ENCODE peak calls at places on chromosomes 12 and 14, in six cellular contexts. G is kidney, T is brain microvascular endothelial cell, O is fibroblast of mammary gland, D is AG10803, E is thoracic aorta. K is an unnamed sample.

GRCh38 chr14:101501858-101502615 is 59.3 kb upstream of the DIO3 start:
- DNase-seq in D (no peak), E (no peak), G (peak), O (no peak), T (no peak), K (no peak)

GRCh38 chr12:10182662-10183061 is 3.8 kb downstream of the TMEM52B start:
- DNase-seq in G (no peak), O (peak), E (no peak), D (peak), T (peak), K (peak)

GRCh38 chr12:77124767-77125166 is 59.4 kb upstream of the E2F7 start:
- DNase-seq in G (no peak), T (peak), E (no peak), O (peak), D (peak), K (no peak)

GRCh38 chr12:109130755-109131521 is 14.6 kb downstream of the ACACB start:
- DNase-seq in G (no peak), D (no peak), E (no peak), O (no peak), T (no peak), K (no peak)

GRCh38 chr14:24196071-24197061 is 1.1 kb upstream of the TM9SF1 start:
- DNase-seq in E (no peak), D (peak), T (no peak), O (peak), G (peak), K (no peak)

GRCh38 chr14:39474416-39474911 is 42.2 kb upstream of the FBXO33 start:
- DNase-seq in T (no peak), E (no peak), G (no peak), D (no peak), O (no peak), K (no peak)

GRCh38 chr12:66335746-66336145 is 33.5 kb downstream of the HELB start:
- DNase-seq in T (no peak), O (no peak), E (no peak), D (no peak), G (no peak), K (no peak)

GRCh38 chr14:47790477-47790876 is 115.1 kb upstream of the MDGA2 start:
- DNase-seq in E (no peak), O (no peak), G (no peak), T (no peak), D (no peak), K (no peak)

GRCh38 chr12:34395056-34396005 is 373.0 kb downstream of the ALG10 start:
- DNase-seq in T (no peak), G (peak), E (no peak), D (no peak), O (no peak), K (no peak)

GRCh38 chr14:63659726-63660125 is 18.1 kb upstream of the WDR89 start:
- DNase-seq in E (no peak), T (no peak), O (no peak), G (no peak), D (no peak), K (no peak)

GRCh38 chr14:105419305-105420091 is at the start of gene MTA1:
- DNase-seq in E (no peak), T (no peak), G (peak), O (no peak), D (peak), K (no peak)

GRCh38 chr12:106291342-106291741 is 11.2 kb upstream of the TCP11L2 start:
- DNase-seq in O (no peak), G (no peak), E (no peak), D (no peak), T (no peak), K (no peak)

GRCh38 chr12:12356467-12356885 is 402 bp upstream of the BORCS5 start:
- DNase-seq in T (no peak), E (no peak), D (no peak), G (no peak), O (no peak), K (no peak)

GRCh38 chr12:40853221-40853620 is 161.0 kb downstream of the CNTN1 start:
- DNase-seq in T (no peak), E (no peak), G (no peak), O (no peak), D (no peak), K (no peak)

GRCh38 chr12:22268973-22269372 is 65.5 kb downstream of the ST8SIA1 start:
- DNase-seq in E (no peak), G (no peak), D (peak), O (no peak), T (no peak), K (no peak)

GRCh38 chr14:95125951-95126350 is 31.4 kb downstream of the DICER1 start:
- DNase-seq in T (no peak), G (no peak), E (no peak), D (no peak), O (no peak), K (no peak)

GRCh38 chr12:68910128-68910527 is 22.8 kb downstream of the CPM start:
- DNase-seq in T (no peak), D (no peak), E (no peak), O (peak), G (no peak), K (no peak)

GRCh38 chr12:105580841-105581352 is 250.4 kb downstream of the C12orf75 start:
- DNase-seq in O (no peak), D (no peak), E (no peak), T (no peak), G (no peak), K (no peak)

GRCh38 chr14:30108975-30109700 is 181.5 kb upstream of the PRKD1 start:
- DNase-seq in G (no peak), D (peak), T (no peak), O (peak), E (no peak), K (no peak)

GRCh38 chr14:52124791-52125661 is 56.2 kb upstream of the NID2 start:
- DNase-seq in O (peak), G (no peak), E (no peak), D (peak), T (peak), K (peak)

GRCh38 chr12:69467400-69467799 is 2.8 kb upstream of the FRS2 start:
- DNase-seq in T (no peak), G (no peak), D (no peak), O (no peak), E (no peak), K (no peak)

GRCh38 chr12:118342115-118342514 is 30.6 kb downstream of the TAOK3 start:
- DNase-seq in O (no peak), G (no peak), E (no peak), T (no peak), D (no peak), K (no peak)

GRCh38 chr12:79688376-79689040 is 2.3 kb downstream of the PAWR start:
- DNase-seq in E (no peak), T (no peak), D (peak), O (peak), G (no peak), K (no peak)

GRCh38 chr12:58608711-58609110 is 311.6 kb downstream of the LRIG3 start:
- DNase-seq in O (no peak), E (no peak), G (no peak), T (no peak), D (peak), K (no peak)

GRCh38 chr12:126926023-126926600 is 1340.9 kb upstream of the TMEM132C start:
- DNase-seq in D (no peak), E (no peak), O (no peak), T (no peak), G (no peak), K (no peak)
- TF ChIP-seq CTCF in D (no peak), E (no peak), O (no peak), T (no peak), G (no peak), K (no peak)

DNA sequence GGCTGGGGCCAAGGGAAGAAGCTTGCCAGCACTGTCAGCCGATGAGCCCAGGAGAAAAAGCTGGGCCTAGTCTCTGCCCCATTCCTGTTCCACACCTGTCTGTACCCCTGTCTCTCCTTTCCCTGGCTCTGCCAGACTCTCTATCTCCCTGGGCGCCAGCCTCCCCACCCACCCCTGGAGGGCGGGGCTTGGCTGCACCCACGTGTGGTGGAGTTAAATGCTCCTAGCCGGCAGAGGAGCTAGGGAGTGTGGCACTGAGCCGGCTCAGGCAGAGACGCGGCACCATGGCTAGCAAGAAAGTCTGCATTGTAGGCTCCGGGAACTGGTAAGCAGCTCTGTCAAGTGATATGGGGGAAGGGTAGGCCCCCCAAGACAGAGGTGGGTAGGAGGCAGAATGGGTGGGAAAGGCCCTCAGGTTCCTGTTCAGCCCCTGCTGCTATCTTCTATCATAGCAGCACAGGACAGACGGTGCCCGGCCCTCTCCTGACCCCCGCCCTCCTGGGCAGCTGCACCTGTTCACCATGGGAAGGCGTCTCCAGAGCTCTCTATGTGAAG is at the start of gene GPD1:
- DNase-seq in G (peak), D (peak), E (no peak), T (no peak), O (peak), K (no peak)
- H3K4me3 ChIP-seq in G (peak), D (no peak), E (no peak), T (no peak), O (no peak), K (no peak)

DNA sequence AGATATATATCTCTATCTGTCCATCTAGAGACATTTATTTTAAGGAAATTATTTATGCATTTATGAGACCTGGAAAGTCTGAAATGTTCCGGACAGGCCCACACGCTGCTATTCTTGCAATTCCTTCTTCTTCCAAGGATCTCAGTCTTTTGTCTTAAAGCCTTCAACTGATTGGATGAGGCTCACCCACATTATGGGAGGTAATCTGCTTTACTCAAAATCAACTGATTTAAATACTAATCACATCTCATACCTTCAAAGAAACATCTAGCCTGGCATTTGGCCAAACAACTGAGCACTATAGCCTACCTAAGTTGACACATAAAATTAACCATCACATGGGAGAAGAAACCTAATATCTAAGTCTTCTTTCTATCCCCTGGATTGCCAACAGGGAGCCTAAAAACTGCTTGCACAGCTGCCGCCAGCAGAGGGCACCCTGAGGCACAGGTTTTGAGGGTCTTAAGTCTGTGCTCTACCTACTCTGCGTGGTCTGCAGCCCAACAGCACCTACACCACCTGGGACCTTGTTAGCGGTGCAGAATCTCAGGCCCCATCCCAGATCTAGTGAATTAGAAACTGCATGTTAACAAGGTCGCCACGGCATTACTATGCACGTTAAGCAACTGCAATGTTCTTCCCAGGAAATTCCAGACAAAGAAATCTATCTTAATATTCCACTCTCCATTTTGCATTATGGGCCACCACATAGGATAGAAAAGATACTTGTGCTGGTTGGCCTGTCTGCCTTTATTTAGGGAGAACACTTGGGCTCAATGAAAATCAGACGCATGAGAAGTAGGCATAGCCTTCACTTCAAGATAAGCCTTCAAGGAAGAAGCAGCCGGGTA is 249.7 kb downstream of the FOXG1 start:
- DNase-seq in D (peak), G (peak), T (peak), O (peak), E (no peak), K (no peak)
- TF ChIP-seq CTCF in D (peak), G (peak), T (peak), O (peak), E (no peak), K (peak)

GRCh38 chr12:1523558-1524050 is 70.8 kb downstream of the FBXL14 start:
- DNase-seq in G (no peak), T (no peak), O (no peak), D (no peak), E (no peak), K (no peak)
- H3K4me3 ChIP-seq in G (no peak), T (no peak), O (no peak), D (no peak), E (no peak), K (no peak)

GRCh38 chr12:131126662-131127173 is 173.0 kb downstream of the ADGRD1 start:
- DNase-seq in D (no peak), E (no peak), O (no peak), T (no peak), G (no peak), K (no peak)

GRCh38 chr12:131130311-131130911 is 176.7 kb downstream of the ADGRD1 start:
- DNase-seq in G (peak), E (no peak), O (no peak), D (no peak), T (no peak), K (no peak)

GRCh38 chr12:131131077-131131807 is 177.5 kb downstream of the ADGRD1 start:
- DNase-seq in E (no peak), D (no peak), T (no peak), G (peak), O (no peak), K (no peak)

GRCh38 chr12:131129839-131130238 is 176.1 kb downstream of the ADGRD1 start:
- DNase-seq in T (no peak), G (no peak), E (no peak), O (no peak), D (no peak), K (no peak)

DNA sequence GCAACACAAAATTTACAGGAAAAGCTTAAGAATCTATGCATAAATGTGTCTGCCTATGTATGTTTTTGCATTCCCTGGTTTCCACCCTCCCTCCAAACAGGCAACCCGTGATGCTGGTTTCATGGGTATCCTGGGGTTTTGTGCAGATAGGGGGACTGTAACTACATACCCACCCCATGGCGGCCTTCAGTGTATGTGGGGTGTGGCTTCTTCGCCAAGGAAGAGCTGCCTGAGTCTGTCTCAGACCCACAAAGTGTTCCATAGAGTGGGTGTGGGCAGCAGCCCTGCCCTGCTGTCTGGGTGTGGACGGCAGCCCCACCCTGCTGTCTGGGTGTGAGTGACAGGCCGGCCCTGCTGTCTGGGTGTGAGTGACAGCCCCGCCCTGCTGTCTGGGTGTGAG is 174.8 kb downstream of the ADGRD1 start:
- DNase-seq in T (no peak), G (no peak), O (no peak), D (no peak), E (no peak), K (no peak)
- TF ChIP-seq CTCF in T (no peak), G (no peak), O (no peak), D (no peak), E (no peak), K (no peak)

GRCh38 chr12:54301428-54302045 is 722 bp upstream of the NFE2 start:
- DNase-seq in T (no peak), D (no peak), G (no peak), E (no peak), O (no peak), K (no peak)
- H3K4me3 ChIP-seq in T (no peak), D (no peak), G (no peak), E (no peak), O (no peak), K (no peak)

GRCh38 chr12:129186952-129187351 is 333.7 kb downstream of the GLT1D1 start:
- DNase-seq in D (no peak), E (no peak), T (no peak), G (no peak), O (no peak), K (no peak)
- TF ChIP-seq CTCF in D (no peak), E (no peak), T (peak), G (no peak), O (no peak), K (no peak)

GRCh38 chr12:48201091-48201490 is 2.0 kb downstream of the OR10AD1 start:
- DNase-seq in O (no peak), E (no peak), G (no peak), T (no peak), D (no peak), K (no peak)

GRCh38 chr12:48198985-48199384 is 4.1 kb downstream of the OR10AD1 start:
- DNase-seq in E (no peak), G (no peak), O (no peak), D (no peak), T (no peak), K (no peak)

GRCh38 chr12:48197967-48198618 is 5.0 kb downstream of the OR10AD1 start:
- DNase-seq in G (peak), E (peak), O (peak), T (peak), D (peak), K (peak)

GRCh38 chr12:48198619-48198973 is 4.5 kb downstream of the OR10AD1 start:
- DNase-seq in T (no peak), O (no peak), D (peak), E (no peak), G (peak), K (no peak)

GRCh38 chr12:48199784-48200198 is 3.3 kb downstream of the OR10AD1 start:
- DNase-seq in G (no peak), O (peak), D (peak), E (no peak), T (no peak), K (no peak)
- H3K4me3 ChIP-seq in G (peak), O (no peak), D (no peak), E (no peak), T (no peak), K (no peak)

DNA sequence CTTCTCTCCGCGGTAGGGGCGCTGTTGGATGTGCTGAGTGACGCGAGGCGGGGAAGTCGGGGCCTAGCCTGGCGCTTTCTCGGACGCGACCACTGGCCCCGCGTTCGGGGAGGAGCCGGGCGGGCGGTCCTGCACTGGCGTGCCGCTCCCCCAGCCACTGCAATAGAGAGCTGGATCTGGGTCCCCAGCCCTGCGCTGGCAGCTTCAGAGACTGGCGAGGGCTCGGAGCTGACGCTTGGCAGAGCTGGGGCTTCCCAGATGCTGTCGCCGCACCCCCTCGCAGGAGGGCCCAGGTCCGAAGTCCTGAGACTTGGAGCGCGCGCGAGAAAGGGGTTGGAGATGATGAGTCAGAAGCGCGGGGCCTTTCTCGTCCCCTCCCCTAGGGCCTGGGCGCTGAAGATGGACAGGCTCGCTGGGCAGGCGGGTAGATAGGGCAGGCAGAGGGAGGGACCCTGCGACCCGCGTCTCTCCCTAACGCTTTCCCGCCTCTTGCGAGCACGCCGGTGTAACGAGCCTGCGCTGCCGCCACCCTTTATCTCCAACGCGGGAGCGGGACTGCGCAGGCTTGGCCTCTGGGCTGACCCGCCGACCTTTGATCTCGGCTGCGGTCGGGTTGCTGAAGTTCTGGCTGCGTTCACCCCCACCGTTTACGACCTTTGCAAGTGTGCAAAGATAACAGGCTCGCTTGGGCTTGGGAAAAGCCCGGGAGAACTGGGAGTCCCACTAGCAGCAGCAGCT is 3.0 kb downstream of the TMEM253 start:
- DNase-seq in T (peak), O (peak), G (peak), E (peak), D (peak), K (peak)
- TF ChIP-seq CTCF in T (peak), O (peak), G (peak), E (peak), D (peak), K (peak)

GRCh38 chr14:98647754-98648153 is 624.2 kb downstream of the BCL11B start:
- DNase-seq in O (no peak), G (no peak), D (no peak), E (no peak), T (no peak), K (no peak)
- H3K4me3 ChIP-seq in O (no peak), G (no peak), D (no peak), E (no peak), T (no peak), K (no peak)

K was measured in AG09309.